ENCODE peak calls at places on chromosome X, in six cellular contexts. W is colonic mucosa; O is GM23338; Y is tibial artery; F is left ventricle myocardium inferior; K is CD8-positive, alpha-beta memory T cell. H is an unnamed sample.
A peak's percentile ranks its signal among the peaks of the same experiment; 100 is the strongest.

GRCh38 chrX:136159615-136160025 is 12.3 kb downstream of the FHL1 start:
- DNase-seq in W (no peak), O (no peak), Y (no peak), F (no peak), K (no peak), H (no peak)

GRCh38 chrX:40010550-40011364 is 87.0 kb downstream of the BCOR start:
- DNase-seq in W (no peak), O (no peak), Y (no peak), F (no peak), K (no peak), H (peak; percentile 41)

GRCh38 chrX:87661761-87662160 is 144.2 kb downstream of the KLHL4 start:
- DNase-seq in W (no peak), O (no peak), Y (no peak), F (no peak), K (no peak), H (no peak)

GRCh38 chrX:127313638-127314037 is 494.1 kb downstream of the PRR32 start:
- DNase-seq in W (no peak), O (no peak), Y (no peak), F (no peak), K (no peak), H (no peak)

GRCh38 chrX:88560673-88561330 is 186.2 kb upstream of the CPXCR1 start:
- DNase-seq in W (no peak), O (no peak), Y (no peak), F (no peak), K (no peak), H (no peak)

GRCh38 chrX:47661539-47661938 is 2.6 kb upstream of the UXT start:
- DNase-seq in W (no peak), O (no peak), Y (no peak), F (no peak), K (no peak), H (no peak)

GRCh38 chrX:143615851-143616250 is 20.1 kb downstream of the SLITRK4 start:
- DNase-seq in W (no peak), O (no peak), Y (no peak), F (no peak), K (no peak), H (no peak)

GRCh38 chrX:118226060-118226428 is 109.4 kb upstream of the KLHL13 start:
- DNase-seq in W (no peak), O (peak; percentile 16), Y (no peak), F (no peak), K (no peak), H (no peak)

GRCh38 chrX:118497180-118497814 is 1.7 kb downstream of the DOCK11 start:
- DNase-seq in W (no peak), O (no peak), Y (no peak), F (no peak), K (peak; percentile 50), H (no peak)

GRCh38 chrX:15242899-15243555 is 26.9 kb downstream of the ASB9 start:
- DNase-seq in W (peak; percentile 56), O (peak; percentile 36), Y (no peak), F (no peak), K (peak; percentile 15), H (peak; percentile 50)

GRCh38 chrX:133999013-133999705 is 13.8 kb upstream of the GPC3 start:
- DNase-seq in W (no peak), O (no peak), Y (no peak), F (peak; percentile 16), K (no peak), H (peak; percentile 62)

DNA sequence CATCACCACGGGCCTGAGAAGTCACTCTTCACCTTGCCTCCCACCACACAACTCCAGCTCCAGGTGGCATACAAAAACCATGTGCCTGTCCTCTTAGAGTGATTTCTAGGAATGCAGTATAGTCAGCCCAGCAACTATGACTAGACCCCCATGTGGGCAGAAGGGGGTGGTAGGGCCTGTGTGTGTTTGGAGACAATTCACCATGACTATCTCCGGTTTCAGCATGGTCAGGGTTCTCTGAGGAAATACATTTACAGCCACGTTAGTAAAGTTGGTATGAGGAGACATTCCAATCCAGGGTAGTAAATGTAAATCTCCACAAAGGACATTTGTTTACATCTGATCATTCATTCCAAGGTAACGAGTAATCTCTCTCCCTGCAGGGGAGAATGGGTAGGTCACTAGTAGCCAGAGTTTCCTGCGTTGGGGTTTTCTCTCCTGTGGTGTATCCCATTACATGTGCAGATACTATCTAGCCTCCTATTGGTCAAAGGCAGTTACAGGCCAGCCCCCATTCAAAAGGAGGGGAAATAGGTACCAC is 4.2 kb upstream of the MTMR1 start:
- DNase-seq in W (no peak), O (peak; percentile 64), Y (no peak), F (no peak), K (no peak), H (peak; percentile 81)
- H3K4me3 ChIP-seq in W (no peak overlapping the region), O (no peak overlapping the region), Y (no peak overlapping the region), F (no peak overlapping the region), K (no peak overlapping the region), H (peak overlapping the region; percentile 5)

DNA sequence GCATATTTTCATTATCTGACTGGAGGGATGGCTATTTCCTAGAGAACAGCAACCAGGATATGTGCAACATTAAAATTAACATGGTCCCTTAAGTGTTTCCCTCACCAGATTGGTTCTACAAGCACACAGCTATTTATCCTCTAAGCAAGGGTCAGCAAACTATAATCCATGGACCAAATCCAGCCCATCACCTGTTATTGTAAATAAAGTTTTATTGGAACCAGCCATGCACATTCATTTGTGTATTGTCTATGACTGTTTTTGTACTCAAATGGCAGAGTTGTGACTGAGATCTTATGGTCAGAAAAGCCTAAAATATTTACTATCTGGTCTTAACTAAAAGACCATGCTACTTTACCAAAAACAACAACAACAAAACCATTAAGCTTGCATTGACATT is 77.9 kb downstream of the AMELX start:
- DNase-seq in W (no peak), O (no peak), Y (no peak), F (no peak), K (no peak), H (no peak)
- H3K4me1 ChIP-seq in W (no peaks in the 10 kb centered on the region), O (peaks cover 4% of the 10 kb centered on the region), Y (no peaks in the 10 kb centered on the region), F (no peaks in the 10 kb centered on the region), K (no peaks in the 10 kb centered on the region), H (peaks cover 6% of the 10 kb centered on the region)

DNA sequence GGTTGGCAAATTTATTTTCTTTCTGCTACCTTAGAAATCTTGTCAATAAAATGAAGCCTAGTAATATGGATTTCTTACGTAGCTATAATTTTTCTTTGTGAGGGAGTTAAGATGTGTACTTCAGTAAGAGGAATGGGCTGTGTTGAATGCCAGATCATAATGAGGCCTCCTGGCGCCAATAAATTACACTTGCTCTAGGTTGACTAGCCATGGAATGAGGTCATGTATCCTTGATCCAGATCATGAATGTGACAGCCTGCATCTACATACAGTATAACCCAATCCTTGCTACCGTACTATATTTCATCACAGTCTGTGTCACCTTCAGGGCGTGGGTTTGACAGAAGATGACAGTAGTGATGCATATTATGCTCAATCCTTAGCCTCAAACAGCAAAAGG is 36.2 kb downstream of the NHS start:
- DNase-seq in W (no peak), O (no peak), Y (no peak), F (no peak), K (no peak), H (no peak)
- H3K27ac ChIP-seq in W (no peak overlapping the region), O (no peak overlapping the region), Y (no peak overlapping the region), F (no peak overlapping the region), K (no peak overlapping the region), H (no peak overlapping the region)

GRCh38 chrX:30309139-30309571 is at the start of gene NR0B1:
- DNase-seq in W (no peak), O (peak; percentile 34), Y (no peak), F (no peak), K (no peak), H (no peak)
- H3K4me3 ChIP-seq in W (no peak within 1 kb of the TSS), O (peak within 1 kb of the TSS; percentile 53), Y (peak within 1 kb of the TSS; percentile 18), F (peak within 1 kb of the TSS; percentile 53), K (no peak within 1 kb of the TSS), H (no peak within 1 kb of the TSS)

DNA sequence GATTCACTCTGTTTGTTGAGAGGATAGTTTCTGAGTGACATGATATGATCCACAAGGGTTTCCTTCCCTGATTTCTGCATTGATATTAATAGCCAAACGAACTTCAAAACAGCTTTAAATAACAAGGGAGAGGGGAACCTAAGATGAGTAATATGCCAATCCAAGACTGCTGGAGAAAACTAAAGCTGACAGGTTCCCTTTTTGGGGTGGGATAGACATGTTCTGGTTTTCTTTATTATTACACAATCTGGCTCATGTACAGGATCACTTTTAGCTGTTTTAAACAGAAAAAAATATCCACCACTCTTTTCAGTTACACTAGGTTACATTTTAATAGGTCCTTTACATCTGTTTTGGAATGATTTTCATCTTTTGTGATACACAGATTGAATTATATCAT is 182.2 kb downstream of the AR start:
- DNase-seq in W (no peak), O (no peak), Y (no peak), F (no peak), K (no peak), H (no peak)
- H3K4me1 ChIP-seq in W (no peaks in the 10 kb centered on the region), O (no peaks in the 10 kb centered on the region), Y (no peaks in the 10 kb centered on the region), F (peaks cover 25% of the 10 kb centered on the region), K (no peaks in the 10 kb centered on the region), H (no peaks in the 10 kb centered on the region)

GRCh38 chrX:10099411-10099810 is 57.4 kb upstream of the CLCN4 start:
- DNase-seq in W (no peak), O (no peak), Y (no peak), F (no peak), K (no peak), H (no peak)
- H3K27ac ChIP-seq in W (no peak overlapping the region), O (no peak overlapping the region), Y (peak overlapping the region; percentile 81), F (peak overlapping the region; percentile 69), K (no peak overlapping the region), H (no peak overlapping the region)

GRCh38 chrX:131729295-131729694 is 185.4 kb downstream of the OR13H1 start:
- DNase-seq in W (peak; percentile 89), O (no peak), Y (no peak), F (no peak), K (peak; percentile 81), H (no peak)
- H3K4me3 ChIP-seq in W (peak overlapping the region; percentile 42), O (no peak overlapping the region), Y (no peak overlapping the region), F (no peak overlapping the region), K (no peak overlapping the region), H (no peak overlapping the region)

DNA sequence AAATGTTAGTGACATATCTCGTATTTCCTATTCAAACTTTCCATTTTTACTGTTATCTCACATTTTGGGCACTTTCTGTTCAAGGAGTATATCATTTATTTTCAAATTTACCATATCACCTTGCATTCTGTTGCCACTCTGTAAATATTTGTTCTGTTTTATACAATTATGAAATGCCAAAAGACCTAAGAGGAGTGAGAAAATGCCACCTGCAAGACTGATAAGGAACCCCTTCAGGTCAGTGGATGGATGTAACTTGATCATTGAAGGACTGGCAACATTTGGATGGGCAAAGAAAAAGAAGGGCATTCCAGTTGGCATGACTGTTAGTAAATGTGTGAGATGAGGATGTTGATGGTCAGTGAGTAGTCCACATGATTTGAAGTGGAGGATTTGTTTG is 79.1 kb downstream of the OTC start:
- DNase-seq in W (no peak), O (no peak), Y (no peak), F (no peak), K (no peak), H (no peak)
- H3K4me1 ChIP-seq in W (no peaks in the 10 kb centered on the region), O (no peaks in the 10 kb centered on the region), Y (no peaks in the 10 kb centered on the region), F (no peaks in the 10 kb centered on the region), K (no peaks in the 10 kb centered on the region), H (no peaks in the 10 kb centered on the region)

GRCh38 chrX:70509078-70509477 is 64.4 kb downstream of the DLG3 start:
- DNase-seq in W (no peak), O (no peak), Y (no peak), F (no peak), K (no peak), H (no peak)
- H3K27ac ChIP-seq in W (no peak overlapping the region), O (no peak overlapping the region), Y (no peak overlapping the region), F (no peak overlapping the region), K (no peak overlapping the region), H (no peak overlapping the region)

DNA sequence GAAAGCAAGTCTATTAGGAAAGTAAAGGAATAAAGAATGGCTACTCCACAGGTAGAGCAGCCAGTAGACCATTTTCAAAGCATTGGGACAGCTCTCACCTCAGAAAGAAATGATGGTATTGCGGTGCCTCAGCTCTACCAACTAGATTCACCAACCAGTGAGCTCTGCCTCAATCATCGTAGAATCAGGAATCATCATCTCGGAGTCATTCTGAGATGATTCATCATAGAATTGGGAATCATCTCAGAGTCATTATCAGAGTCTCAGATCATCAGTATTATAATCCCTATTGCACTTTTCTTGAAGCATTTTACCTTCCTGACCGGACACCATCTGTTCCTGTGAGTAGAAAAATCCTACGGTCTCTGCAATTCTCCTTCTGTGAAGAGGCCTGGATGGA is 17.5 kb upstream of the SAT1 start:
- DNase-seq in W (no peak), O (no peak), Y (no peak), F (no peak), K (no peak), H (no peak)
- H3K4me3 ChIP-seq in W (no peak overlapping the region), O (no peak overlapping the region), Y (no peak overlapping the region), F (no peak overlapping the region), K (no peak overlapping the region), H (no peak overlapping the region)

H was measured in SJCRH30.